ENCODE peak calls at places on chromosomes 5 and 9, in four cellular contexts. T, V, I and P are unnamed samples.

GRCh38 chr5:943874-944620 is 51.4 kb downstream of the TRIP13 start:
- DNase-seq in V (no peak), I (no peak), T (no peak), P (no peak)

GRCh38 chr5:4674176-4674575 is 466.0 kb upstream of the ADAMTS16 start:
- DNase-seq in V (no peak), T (no peak), I (no peak), P (no peak)

GRCh38 chr5:1292846-1293415 is 1.9 kb downstream of the TERT start:
- DNase-seq in V (no peak), T (no peak), I (no peak), P (no peak)

GRCh38 chr9:122051401-122052346 is 41.4 kb downstream of the TTLL11 start:
- DNase-seq in I (peak; percentile 38), T (peak; percentile 23), V (no peak), P (no peak)

GRCh38 chr9:95570150-95570549 is 53.4 kb upstream of the PTCH1 start:
- DNase-seq in I (no peak), T (no peak), V (no peak), P (no peak)

GRCh38 chr9:136011703-136012496 is 50.7 kb upstream of the UBAC1 start:
- DNase-seq in I (peak; percentile 38), T (no peak), V (peak; percentile 97), P (no peak)

GRCh38 chr5:169219351-169219750 is 81.6 kb downstream of the SLIT3 start:
- DNase-seq in V (no peak), T (no peak), I (no peak), P (no peak)

GRCh38 chr5:90548069-90548593 is 10.5 kb upstream of the ADGRV1 start:
- DNase-seq in V (peak; percentile 66), T (no peak), I (peak; percentile 31), P (peak; percentile 26)

GRCh38 chr5:3394046-3394597 is 201.5 kb upstream of the IRX1 start:
- DNase-seq in V (no peak), I (no peak), T (no peak), P (no peak)

GRCh38 chr5:141867139-141867538 is 11.1 kb downstream of the PCDH1 start:
- DNase-seq in T (no peak), V (no peak), I (no peak), P (no peak)

GRCh38 chr9:127437497-127438264 is 13.5 kb downstream of the ZNF79 start:
- DNase-seq in T (no peak), V (no peak), I (no peak), P (no peak)

GRCh38 chr9:105063665-105064247 is 135.8 kb upstream of the ABCA1 start:
- DNase-seq in V (peak; percentile 75), I (no peak), T (no peak), P (peak; percentile 58)

GRCh38 chr5:133225671-133226152 is 173.9 kb downstream of the HSPA4 start:
- DNase-seq in V (no peak), T (no peak), I (no peak), P (no peak)

GRCh38 chr9:122100756-122101155 is 7.6 kb upstream of the TTLL11 start:
- DNase-seq in I (no peak), V (no peak), T (no peak), P (no peak)

GRCh38 chr9:130884542-130885421 is 11.8 kb downstream of the QRFP start:
- DNase-seq in T (no peak), I (peak; percentile 56), V (no peak), P (no peak)

GRCh38 chr5:91101777-91102379 is 281.2 kb downstream of the ARRDC3 start:
- DNase-seq in T (peak; percentile 21), I (peak; percentile 63), V (peak; percentile 64), P (peak; percentile 88)

GRCh38 chr9:77871483-77871882 is 160.1 kb downstream of the GNAQ start:
- DNase-seq in I (no peak), T (no peak), V (no peak), P (no peak)

GRCh38 chr9:131179561-131180219 is 54.3 kb downstream of the NUP214 start:
- DNase-seq in V (no peak), T (peak; percentile 28), I (no peak), P (no peak)

DNA sequence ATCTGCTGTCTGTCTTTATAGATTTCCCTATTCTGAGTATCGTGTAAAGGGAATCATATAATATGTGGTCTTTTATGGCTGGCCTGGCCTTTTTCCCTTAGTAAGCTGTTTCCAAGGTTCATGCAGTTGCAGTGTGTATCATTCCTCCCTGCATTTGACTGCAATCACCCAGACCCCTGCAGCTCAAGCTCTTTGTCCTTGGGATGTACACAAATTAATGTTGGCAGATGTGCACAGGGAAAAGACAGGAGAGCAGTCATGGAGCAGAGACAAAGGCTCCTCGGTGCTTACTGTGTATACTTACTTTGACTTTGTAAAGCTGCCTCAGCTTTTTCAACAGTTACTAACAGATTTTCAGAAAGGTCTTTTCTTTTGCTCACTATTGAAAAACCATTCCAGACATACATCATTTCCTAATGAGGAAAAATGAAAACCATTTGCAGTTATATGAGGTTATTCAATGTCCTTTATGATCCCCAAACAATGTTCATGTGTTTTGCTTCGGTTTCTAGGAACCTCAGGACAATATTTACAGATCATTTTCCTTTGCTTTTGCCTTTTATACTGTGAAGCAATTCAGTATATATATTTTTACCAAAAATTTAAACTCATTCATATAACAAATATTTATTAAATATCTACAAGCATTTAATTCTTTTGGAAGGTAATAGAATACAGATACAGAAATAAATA is 124.9 kb downstream of the TTC39B start:
- DNase-seq in T (no peak), V (no peak), I (no peak), P (no peak)
- TF ChIP-seq POLR2AphosphoS2 in T (no peak), V (no peak), I (no peak), P (no peak)

DNA sequence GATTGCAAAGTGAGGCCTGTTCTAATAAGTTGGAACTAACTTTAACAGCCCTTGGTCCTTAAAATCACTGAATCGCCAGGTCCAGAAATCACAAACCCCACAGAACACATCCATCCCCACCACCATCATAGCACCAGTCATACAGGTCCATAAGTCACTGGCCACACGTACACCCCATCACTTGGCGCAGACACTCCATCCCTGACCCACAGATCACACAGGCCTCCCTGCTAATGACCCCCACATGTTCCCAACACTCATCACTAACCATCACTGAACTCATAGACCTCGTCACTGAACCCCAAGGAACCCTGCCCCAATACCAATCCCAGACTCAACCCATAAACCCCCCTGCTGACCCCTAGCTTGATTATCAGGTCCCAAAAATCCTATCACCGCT is 41.2 kb upstream of the ZNF300 start:
- DNase-seq in I (peak; percentile 9), V (no peak), T (no peak), P (no peak)
- TF ChIP-seq POLR2AphosphoS2 in I (no peak), V (no peak), T (no peak), P (no peak)

GRCh38 chr9:124511426-124511840 is 4.2 kb upstream of the NR5A1 start:
- DNase-seq in V (peak; percentile 52), I (peak; percentile 52), T (no peak), P (no peak)
- TF ChIP-seq POLR2AphosphoS2 in V (no peak), I (no peak), T (no peak), P (no peak)

DNA sequence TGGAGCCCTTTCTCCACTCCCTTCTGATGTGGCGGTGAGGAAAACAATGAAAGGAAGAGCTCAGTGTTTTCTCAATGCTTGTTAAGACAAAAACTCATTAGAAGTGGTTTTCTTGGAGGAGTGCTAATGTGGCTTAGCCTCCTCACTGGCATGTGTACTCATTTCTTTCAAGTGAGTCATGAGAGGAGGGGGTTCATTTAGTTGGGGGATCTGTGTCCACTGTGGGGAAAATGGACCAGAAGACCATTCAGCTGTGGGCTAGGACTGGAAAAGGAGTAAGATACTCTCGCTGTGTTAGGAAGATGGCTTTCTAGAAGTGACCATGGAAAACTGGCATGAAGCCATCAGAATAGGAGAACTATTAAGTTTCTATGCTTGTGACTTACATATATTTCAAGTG is 23.5 kb downstream of the KLF9 start:
- DNase-seq in V (no peak), T (no peak), I (no peak), P (no peak)
- TF ChIP-seq POLR2AphosphoS2 in V (no peak), T (no peak), I (no peak), P (no peak)